ENCODE peak calls at places on chromosomes 2 and 18, in four cellular contexts. U, D, V and I are unnamed samples.

GRCh38 chr2:230896346-230897115 is 28.5 kb downstream of the GPR55 start:
- DNase-seq in U (no peak), D (no peak), V (no peak), I (peak; percentile 31)

GRCh38 chr2:106257135-106257534 is 63.0 kb upstream of the UXS1 start:
- DNase-seq in V (no peak), D (no peak), U (no peak), I (no peak)

GRCh38 chr2:62054916-62055315 is 141.0 kb upstream of the B3GNT2 start:
- DNase-seq in V (no peak), D (no peak), U (no peak), I (no peak)

GRCh38 chr2:218256612-218257350 is 4.0 kb upstream of the GPBAR1 start:
- DNase-seq in U (no peak), V (no peak), D (no peak), I (peak; percentile 53)

GRCh38 chr18:11274144-11274762 is 124.9 kb upstream of the PIEZO2 start:
- DNase-seq in D (no peak), U (no peak), V (no peak), I (no peak)

GRCh38 chr2:240460781-240461431 is 25.4 kb downstream of the GPC1 start:
- DNase-seq in V (no peak), U (peak; percentile 17), D (no peak), I (peak; percentile 60)

GRCh38 chr18:76679259-76679658 is 143.1 kb upstream of the ZNF236 start:
- DNase-seq in D (no peak), U (no peak), V (no peak), I (no peak)

GRCh38 chr2:241739651-241740050 is 5.2 kb downstream of the D2HGDH start:
- DNase-seq in D (no peak), U (no peak), V (peak; percentile 55), I (no peak)

GRCh38 chr2:222774941-222775340 is 85.9 kb upstream of the ACSL3 start:
- DNase-seq in D (no peak), U (no peak), V (no peak), I (no peak)

GRCh38 chr2:145769053-145769716 is 1249.3 kb upstream of the ZEB2 start:
- DNase-seq in D (no peak), V (no peak), U (no peak), I (no peak)

GRCh38 chr2:71742953-71743601 is 289.7 kb downstream of the DYSF start:
- DNase-seq in V (peak; percentile 97), U (peak; percentile 49), D (no peak), I (peak; percentile 92)

GRCh38 chr2:10588911-10589310 is 100.9 kb downstream of the NOL10 start:
- DNase-seq in D (no peak), U (no peak), V (no peak), I (no peak)

GRCh38 chr2:216589779-216590178 is 43.4 kb upstream of the IGFBP2 start:
- DNase-seq in U (no peak), V (no peak), D (no peak), I (no peak)

GRCh38 chr2:181037922-181038321 is 57.5 kb downstream of the UBE2E3 start:
- DNase-seq in D (no peak), V (peak; percentile 83), U (no peak), I (no peak)

GRCh38 chr2:207163815-207164747 is 1.7 kb downstream of the KLF7 start:
- DNase-seq in D (no peak), V (peak; percentile 55), U (peak; percentile 54), I (peak; percentile 79)

GRCh38 chr2:149538138-149538833 is 49.3 kb downstream of the MMADHC start:
- DNase-seq in V (peak; percentile 39), U (no peak), D (no peak), I (no peak)

GRCh38 chr2:44348385-44348784 is 12.9 kb downstream of the PREPL start:
- DNase-seq in D (no peak), U (peak; percentile 24), V (peak; percentile 88), I (no peak)

GRCh38 chr18:57443716-57444115 is 8.5 kb downstream of the ONECUT2 start:
- DNase-seq in V (no peak), U (no peak), D (no peak), I (no peak)

GRCh38 chr2:10141736-10142639 is 19.4 kb downstream of the RRM2 start:
- DNase-seq in D (no peak), U (no peak), V (no peak), I (no peak)

GRCh38 chr2:218396688-218397501 is 2.8 kb upstream of the CTDSP1 start:
- DNase-seq in V (peak; percentile 69), U (peak; percentile 78), D (peak; percentile 66), I (peak; percentile 92)

GRCh38 chr2:121605820-121606733 is 43.2 kb downstream of the CLASP1 start:
- DNase-seq in D (no peak), V (no peak), U (no peak), I (no peak)

GRCh38 chr18:41624461-41624860 is 330.6 kb upstream of the PIK3C3 start:
- DNase-seq in U (no peak), D (no peak), V (peak; percentile 69), I (no peak)

GRCh38 chr18:57915848-57916596 is 112.9 kb upstream of the ATP8B1 start:
- DNase-seq in U (no peak), D (no peak), V (no peak), I (no peak)

GRCh38 chr2:158128168-158128973 is 26.7 kb downstream of the UPP2 start:
- DNase-seq in D (no peak), U (no peak), V (no peak), I (no peak)

GRCh38 chr2:106771811-106772210 is 114.2 kb downstream of the ST6GAL2 start:
- DNase-seq in V (no peak), D (no peak), U (no peak), I (no peak)

GRCh38 chr18:26780520-26781325 is 84.8 kb downstream of the AQP4 start:
- DNase-seq in D (no peak), U (no peak), V (no peak), I (no peak)

GRCh38 chr18:13361422-13361821 is 142.9 kb downstream of the LDLRAD4 start:
- DNase-seq in V (no peak), D (no peak), U (no peak), I (no peak)

GRCh38 chr18:13362051-13362450 is 143.5 kb downstream of the LDLRAD4 start:
- DNase-seq in V (no peak), U (no peak), D (no peak), I (no peak)

GRCh38 chr18:13364721-13365205 is 146.2 kb downstream of the LDLRAD4 start:
- DNase-seq in V (no peak), D (no peak), U (no peak), I (no peak)

GRCh38 chr18:13359195-13359594 is 140.6 kb downstream of the LDLRAD4 start:
- DNase-seq in D (no peak), U (no peak), V (no peak), I (no peak)

DNA sequence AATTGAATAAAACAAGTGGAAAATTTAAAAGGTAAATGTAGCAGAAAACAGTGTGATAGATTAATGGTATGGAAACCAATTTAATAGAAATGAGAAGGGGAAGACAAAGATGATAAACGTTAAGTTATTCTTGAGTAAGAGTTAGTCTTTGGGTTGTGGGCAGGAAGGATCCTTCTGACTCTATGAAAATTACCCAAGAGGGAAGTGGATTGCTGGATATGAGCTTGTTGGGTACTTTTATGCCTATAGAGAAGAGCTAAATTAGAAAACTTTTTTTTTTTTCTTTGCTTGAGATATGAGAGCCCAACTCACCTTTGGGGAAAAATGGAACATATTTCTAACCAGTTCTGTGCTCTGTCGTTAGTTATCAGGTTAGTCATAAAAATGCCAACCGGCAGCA is 144.1 kb downstream of the LDLRAD4 start:
- DNase-seq in V (no peak), D (no peak), U (no peak), I (no peak)
- H3K4me1 ChIP-seq in V (no peaks in the 10 kb centered on the region), D (no peaks in the 10 kb centered on the region), U (no peaks in the 10 kb centered on the region), I (no peaks in the 10 kb centered on the region)

GRCh38 chr18:2969695-2970094 is 43.2 kb downstream of the LPIN2 start:
- DNase-seq in D (no peak), U (no peak), V (no peak), I (no peak)

GRCh38 chr18:2968559-2968958 is 44.4 kb downstream of the LPIN2 start:
- DNase-seq in D (no peak), V (no peak), U (no peak), I (no peak)

GRCh38 chr18:2971741-2972552 is 41.0 kb downstream of the LPIN2 start:
- DNase-seq in U (peak; percentile 49), V (no peak), D (peak; percentile 54), I (peak; percentile 66)

GRCh38 chr18:2970762-2971659 is 41.9 kb downstream of the LPIN2 start:
- DNase-seq in V (no peak), D (peak; percentile 27), U (no peak), I (no peak)

GRCh38 chr18:2970344-2970743 is 42.6 kb downstream of the LPIN2 start:
- DNase-seq in V (no peak), D (no peak), U (no peak), I (no peak)
- H3K4me1 ChIP-seq in V (peaks cover 7% of the 10 kb centered on the region), D (peaks cover 92% of the 10 kb centered on the region), U (peaks cover 11% of the 10 kb centered on the region), I (no peaks in the 10 kb centered on the region)

GRCh38 chr2:73903313-73903712 is 10.5 kb downstream of the ACTG2 start:
- DNase-seq in U (no peak), D (no peak), V (no peak), I (no peak)

GRCh38 chr2:73899801-73900336 is 7.1 kb downstream of the ACTG2 start:
- DNase-seq in D (no peak), V (no peak), U (no peak), I (no peak)

GRCh38 chr2:73901143-73901542 is 8.3 kb downstream of the ACTG2 start:
- DNase-seq in V (no peak), D (no peak), U (no peak), I (no peak)

GRCh38 chr2:73904952-73905351 is 12.1 kb downstream of the ACTG2 start:
- DNase-seq in U (no peak), V (no peak), D (no peak), I (no peak)

DNA sequence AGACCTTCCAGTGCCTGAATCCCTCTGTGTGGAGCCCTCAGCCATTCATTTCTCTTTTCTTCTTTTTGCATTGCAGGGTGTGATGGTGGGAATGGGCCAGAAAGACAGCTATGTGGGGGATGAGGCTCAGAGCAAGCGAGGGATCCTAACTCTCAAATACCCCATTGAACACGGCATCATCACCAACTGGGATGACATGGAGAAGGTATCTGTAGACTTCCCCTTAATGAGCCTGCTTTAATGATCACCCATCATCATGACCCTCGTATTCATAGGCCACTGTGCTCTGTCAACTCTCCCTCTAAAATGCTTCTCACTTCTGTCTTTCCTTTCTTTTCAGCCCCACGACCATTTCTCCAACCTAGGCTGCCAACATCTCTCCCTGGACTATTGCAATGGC is 9.5 kb downstream of the ACTG2 start:
- DNase-seq in D (no peak), V (no peak), U (no peak), I (no peak)
- H3K4me1 ChIP-seq in D (no peaks in the 10 kb centered on the region), V (peaks cover 3% of the 10 kb centered on the region), U (no peaks in the 10 kb centered on the region), I (peaks cover 62% of the 10 kb centered on the region)

GRCh38 chr2:144629937-144630336 is 110.0 kb upstream of the ZEB2 start:
- DNase-seq in U (no peak), V (no peak), D (no peak), I (no peak)

GRCh38 chr2:144624451-144624850 is 104.5 kb upstream of the ZEB2 start:
- DNase-seq in U (no peak), D (no peak), V (no peak), I (no peak)

GRCh38 chr2:144630459-144631215 is 110.7 kb upstream of the ZEB2 start:
- DNase-seq in D (no peak), U (no peak), V (no peak), I (no peak)

GRCh38 chr2:144625216-144626010 is 105.5 kb upstream of the ZEB2 start:
- DNase-seq in D (no peak), U (no peak), V (no peak), I (no peak)

DNA sequence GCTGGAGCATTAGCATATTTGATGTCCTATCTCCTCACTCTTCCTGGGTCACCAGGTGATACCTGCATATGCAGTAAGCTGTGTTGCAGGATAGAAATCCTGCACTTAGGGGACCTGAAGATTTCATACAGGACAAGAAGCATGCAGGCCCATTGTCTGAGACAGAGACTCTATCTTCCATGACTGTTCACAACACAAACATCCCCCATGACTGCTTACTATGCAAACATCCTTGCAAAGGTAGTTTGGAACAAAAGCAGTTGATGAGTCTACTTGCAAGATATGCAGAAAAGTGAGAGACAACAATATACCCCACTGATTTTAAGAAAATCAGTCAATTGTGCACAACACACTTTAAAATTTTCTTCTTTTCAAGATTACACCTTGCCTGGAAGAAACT is 108.6 kb upstream of the ZEB2 start:
- DNase-seq in V (no peak), D (no peak), U (no peak), I (no peak)
- H3K4me1 ChIP-seq in V (no peaks in the 10 kb centered on the region), D (no peaks in the 10 kb centered on the region), U (no peaks in the 10 kb centered on the region), I (no peaks in the 10 kb centered on the region)